ENCODE peak calls at places on chromosome 11, in seven cellular contexts. K is neuronal stem cell, U is MM.1S, Z is neural progenitor cell, M is colonic mucosa, H is mesenchymal stem cell, D is Karpas-422. R is an unnamed sample.

GRCh38 chr11:35330156-35330889 is 89.0 kb downstream of the SLC1A2 start:
- DNase-seq in K (no peak), Z (no peak), D (no peak), M (no peak), H (no peak), U (no peak), R (no peak)

GRCh38 chr11:103586756-103587155 is 449.7 kb upstream of the DDI1 start:
- DNase-seq in K (no peak), Z (no peak), D (no peak), M (no peak), U (no peak), H (no peak), R (no peak)

GRCh38 chr11:134418119-134418840 is 6.2 kb upstream of the B3GAT1 start:
- DNase-seq in M (no peak), D (no peak), Z (peak), H (no peak), K (no peak), U (no peak), R (no peak)

GRCh38 chr11:3164540-3165151 is 464 bp downstream of the OSBPL5 start:
- DNase-seq in K (no peak), D (no peak), H (no peak), Z (peak), M (no peak), U (no peak), R (peak)

GRCh38 chr11:95067828-95068244 is 1.1 kb downstream of the SRSF8 start:
- DNase-seq in M (peak), Z (no peak), U (no peak), D (no peak), K (no peak), H (no peak), R (no peak)

GRCh38 chr11:2977113-2977512 is 15.0 kb downstream of the NAP1L4 start:
- DNase-seq in K (no peak), H (no peak), D (no peak), M (no peak), U (no peak), Z (no peak), R (no peak)

GRCh38 chr11:70548976-70549375 is 150.6 kb downstream of the CTTN start:
- DNase-seq in K (no peak), M (no peak), H (no peak), D (peak), U (no peak), Z (no peak), R (peak)

GRCh38 chr11:17828311-17828751 is 93.8 kb downstream of the KCNC1 start:
- DNase-seq in M (peak), K (no peak), Z (no peak), U (no peak), D (no peak), H (peak), R (peak)

GRCh38 chr11:6249822-6250555 is 9.6 kb upstream of the CCKBR start:
- DNase-seq in U (no peak), Z (no peak), M (peak), K (no peak), D (no peak), H (peak), R (no peak)

GRCh38 chr11:17314904-17315426 is 36.6 kb upstream of the NCR3LG1 start:
- DNase-seq in D (no peak), M (no peak), Z (no peak), U (no peak), K (no peak), H (no peak), R (no peak)

GRCh38 chr11:18408558-18409242 is 3.4 kb upstream of the LDHC start:
- DNase-seq in K (no peak), U (no peak), D (peak), H (peak), Z (no peak), M (no peak), R (no peak)

GRCh38 chr11:33588056-33588455 is 112.6 kb downstream of the C11orf91 start:
- DNase-seq in K (no peak), U (no peak), Z (peak), M (no peak), H (no peak), D (no peak), R (no peak)

GRCh38 chr11:112806876-112807275 is 154.3 kb upstream of the NCAM1 start:
- DNase-seq in Z (no peak), K (no peak), H (no peak), D (no peak), M (no peak), U (no peak), R (no peak)

GRCh38 chr11:119743041-119743440 is 14.0 kb upstream of the NECTIN1 start:
- DNase-seq in D (no peak), Z (no peak), H (no peak), U (no peak), M (peak), K (no peak), R (no peak)

GRCh38 chr11:8011383-8011782 is 24.2 kb downstream of the EIF3F start:
- DNase-seq in D (no peak), U (no peak), M (peak), K (no peak), Z (no peak), H (no peak), R (no peak)

GRCh38 chr11:95739108-95739507 is 50.5 kb downstream of the FAM76B start:
- DNase-seq in Z (peak), M (no peak), U (no peak), H (no peak), D (peak), K (no peak), R (no peak)

GRCh38 chr11:77322506-77322905 is 21.0 kb upstream of the GDPD4 start:
- DNase-seq in D (no peak), Z (no peak), M (no peak), K (no peak), U (no peak), H (peak), R (no peak)

GRCh38 chr11:72224587-72225410 is at the start of gene INPPL1:
- DNase-seq in U (peak), K (no peak), Z (peak), D (peak), M (peak), H (peak), R (peak)

GRCh38 chr11:69671734-69672465 is 3.3 kb downstream of the LTO1 start:
- DNase-seq in H (no peak), Z (no peak), M (no peak), K (no peak), D (no peak), U (no peak), R (no peak)

GRCh38 chr11:45928535-45929215 is 6.2 kb downstream of the LARGE2 start:
- DNase-seq in D (no peak), U (no peak), M (no peak), Z (no peak), K (no peak), H (no peak), R (peak)

GRCh38 chr11:34203377-34203801 is 98.0 kb downstream of the NAT10 start:
- DNase-seq in Z (no peak), M (no peak), K (no peak), U (no peak), D (peak), H (no peak), R (no peak)

GRCh38 chr11:34488855-34489557 is 24.6 kb downstream of the ELF5 start:
- DNase-seq in D (no peak), K (no peak), Z (no peak), M (no peak), H (no peak), U (no peak), R (no peak)

GRCh38 chr11:28736256-28736655 is 628.1 kb downstream of the METTL15 start:
- DNase-seq in K (no peak), H (peak), M (no peak), Z (no peak), U (no peak), D (no peak), R (no peak)

GRCh38 chr11:112877561-112877960 is 83.7 kb upstream of the NCAM1 start:
- DNase-seq in K (no peak), U (no peak), H (no peak), D (no peak), M (no peak), Z (peak), R (no peak)

GRCh38 chr11:135027461-135027860 is 615.4 kb upstream of the B3GAT1 start:
- DNase-seq in H (peak), K (peak), Z (peak), M (no peak), D (peak), U (peak), R (no peak)

GRCh38 chr11:74417860-74418508 is 19.8 kb upstream of the PGM2L1 start:
- DNase-seq in M (no peak), U (no peak), H (peak), K (no peak), Z (no peak), D (no peak), R (no peak)

GRCh38 chr11:60857378-60858232 is 1.9 kb upstream of the PTGDR2 start:
- DNase-seq in U (no peak), Z (no peak), M (no peak), K (no peak), H (peak), D (no peak), R (no peak)

GRCh38 chr11:88301478-88302140 is 35.9 kb downstream of the CTSC start:
- DNase-seq in M (no peak), H (peak), D (no peak), Z (no peak), U (no peak), K (no peak), R (no peak)

GRCh38 chr11:65454311-65454695 is 31.7 kb downstream of the NEAT1 start:
- DNase-seq in U (no peak), M (no peak), H (peak), Z (no peak), K (no peak), D (no peak), R (no peak)

GRCh38 chr11:7955191-7955590 is 10.1 kb downstream of the NLRP10 start:
- DNase-seq in K (no peak), Z (no peak), U (no peak), H (no peak), D (no peak), M (no peak), R (no peak)

GRCh38 chr11:12137938-12138731 is 27.7 kb downstream of the MICAL2 start:
- DNase-seq in H (peak), U (no peak), D (no peak), Z (peak), M (no peak), K (no peak), R (no peak)

GRCh38 chr11:108873305-108873704 is 208.4 kb downstream of the DDX10 start:
- DNase-seq in U (no peak), D (no peak), H (no peak), M (no peak), K (no peak), Z (no peak), R (no peak)

GRCh38 chr11:107928767-107929507 is 689 bp downstream of the RAB39A start:
- DNase-seq in Z (peak), D (peak), M (peak), H (no peak), U (no peak), K (peak), R (peak)

GRCh38 chr11:108069947-108070346 is 51.4 kb upstream of the ACAT1 start:
- DNase-seq in Z (no peak), H (peak), M (no peak), D (no peak), U (peak), K (no peak), R (no peak)

GRCh38 chr11:69638941-69639681 is 1.8 kb upstream of the CCND1 start:
- DNase-seq in D (peak), U (peak), K (peak), H (peak), Z (peak), M (peak), R (peak)

GRCh38 chr11:9529333-9529648 is 44.2 kb upstream of the WEE1 start:
- DNase-seq in Z (no peak), H (no peak), M (peak), D (no peak), U (no peak), K (no peak), R (no peak)

GRCh38 chr11:117089685-117090084 is 8.5 kb downstream of the SIK3 start:
- DNase-seq in M (no peak), K (no peak), D (no peak), Z (no peak), H (no peak), U (no peak), R (no peak)
- H3K9ac ChIP-seq in M (no peak), K (no peak), D (no peak), Z (no peak), H (no peak), U (no peak), R (no peak)

DNA sequence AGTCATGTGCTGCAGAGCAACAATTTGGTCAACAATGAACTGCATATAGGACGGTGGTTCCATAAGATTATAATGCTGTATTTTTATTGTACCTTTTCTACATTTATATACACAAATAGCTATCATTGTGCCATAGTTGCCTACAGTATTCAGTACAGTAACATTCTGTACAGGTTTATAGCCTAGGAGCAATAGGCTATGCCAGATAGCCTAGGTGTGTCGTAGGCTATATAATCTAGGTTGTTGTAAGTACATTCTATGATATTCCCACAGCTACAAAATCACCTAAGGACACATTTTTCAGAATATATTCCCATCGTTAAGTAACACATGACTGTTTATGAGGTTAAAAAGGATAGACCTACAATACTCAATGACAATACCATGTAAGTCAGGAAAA is 423.9 kb downstream of the SOX6 start:
- DNase-seq in D (no peak), K (no peak), U (no peak), Z (no peak), M (no peak), H (no peak), R (no peak)
- H3K9ac ChIP-seq in D (no peak), K (no peak), U (no peak), Z (no peak), M (no peak), H (no peak), R (no peak)

GRCh38 chr11:133082851-133083488 is 449.3 kb downstream of the OPCML start:
- DNase-seq in H (peak), U (peak), Z (peak), M (peak), D (peak), K (peak), R (peak)
- H3K9ac ChIP-seq in H (no peak), U (no peak), Z (no peak), M (no peak), D (no peak), K (peak), R (no peak)

DNA sequence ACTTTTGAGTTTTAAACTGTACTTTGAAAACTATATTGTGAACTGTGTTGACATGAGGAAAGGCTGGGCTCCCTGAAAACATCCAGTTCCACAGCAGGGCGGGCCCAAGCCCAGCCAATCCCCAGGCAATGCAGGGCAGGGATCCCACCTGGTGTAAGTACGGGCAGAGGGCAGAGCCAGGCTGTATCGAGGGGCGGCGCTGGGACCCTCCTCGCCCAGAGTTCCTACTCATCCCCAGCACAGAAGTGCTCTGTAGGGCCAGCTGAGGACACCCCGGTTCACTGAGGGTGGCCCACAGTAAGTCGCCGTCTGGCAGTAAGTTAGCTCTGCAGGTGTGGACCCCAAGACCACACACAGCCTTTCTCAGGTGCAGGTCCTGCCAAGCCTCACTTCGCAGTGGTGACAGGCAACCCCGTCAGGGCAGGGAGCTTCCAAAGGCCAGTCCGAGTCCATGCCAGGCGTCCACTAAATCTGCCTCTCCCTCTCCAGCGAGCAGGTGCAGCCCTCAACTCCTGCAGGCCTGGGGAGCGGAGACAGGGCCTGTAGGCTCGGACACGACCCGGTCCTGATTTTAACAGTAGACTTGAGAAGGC is 6.4 kb downstream of the RASSF7 start:
- DNase-seq in Z (no peak), D (no peak), U (peak), M (no peak), H (no peak), K (no peak), R (peak)
- H3K9ac ChIP-seq in Z (no peak), D (peak), U (no peak), M (peak), H (no peak), K (no peak), R (peak)

DNA sequence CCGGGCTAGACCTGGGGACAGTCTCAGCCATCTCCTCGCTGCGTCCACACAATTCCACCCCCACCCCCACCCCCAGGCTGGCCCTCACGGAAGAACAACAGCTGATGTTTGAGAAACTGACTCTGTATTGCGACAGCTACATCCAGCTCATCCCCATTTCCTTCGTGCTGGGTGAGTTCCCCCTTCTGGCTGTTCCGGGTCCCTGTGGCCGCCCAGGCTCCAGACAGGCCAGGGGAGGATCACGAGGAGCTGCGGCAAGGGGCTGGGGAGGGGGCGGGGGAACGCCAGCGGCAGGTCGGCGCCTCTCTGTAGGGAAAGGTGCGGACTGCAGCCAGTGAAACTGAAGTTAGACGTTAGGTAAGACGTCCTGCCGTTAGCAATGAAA is 4.9 kb downstream of the BEST1 start:
- DNase-seq in H (peak), M (peak), K (peak), D (no peak), Z (peak), U (no peak), R (peak)
- H3K9ac ChIP-seq in H (peak), M (peak), K (peak), D (no peak), Z (no peak), U (no peak), R (no peak)

DNA sequence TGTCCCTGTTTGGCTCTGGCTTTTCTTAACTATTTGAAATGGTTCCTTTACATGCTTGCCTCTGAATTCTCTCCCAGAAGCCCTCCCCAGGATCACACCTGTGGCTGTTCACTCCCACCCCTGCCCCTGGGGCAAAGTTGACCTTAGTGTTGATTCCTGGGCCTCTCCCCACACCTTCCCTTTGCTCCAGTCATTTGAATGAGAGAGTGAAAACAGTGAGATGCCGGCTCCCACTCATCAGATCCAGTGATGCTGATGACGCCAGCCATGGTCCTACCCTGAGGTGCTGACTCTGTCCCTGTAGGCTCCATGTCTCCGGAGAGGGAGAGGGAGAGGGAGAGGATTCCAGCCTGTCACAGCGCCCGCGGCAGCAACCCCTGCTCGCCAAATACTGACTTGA is 40.7 kb downstream of the LRP5 start:
- DNase-seq in H (no peak), M (no peak), D (no peak), K (no peak), U (no peak), Z (no peak), R (no peak)
- H3K9ac ChIP-seq in H (peak), M (no peak), D (no peak), K (no peak), U (no peak), Z (no peak), R (no peak)

GRCh38 chr11:68340003-68340767 is 27.8 kb downstream of the LRP5 start:
- DNase-seq in U (no peak), H (no peak), D (no peak), Z (no peak), K (no peak), M (no peak), R (no peak)

GRCh38 chr11:68341557-68342458 is 29.4 kb downstream of the LRP5 start:
- DNase-seq in K (no peak), Z (no peak), D (no peak), M (no peak), H (peak), U (no peak), R (no peak)

GRCh38 chr11:68343761-68344256 is 31.4 kb downstream of the LRP5 start:
- DNase-seq in H (no peak), M (peak), D (no peak), U (no peak), Z (no peak), K (no peak), R (no peak)

GRCh38 chr11:68340784-68341556 is 28.6 kb downstream of the LRP5 start:
- DNase-seq in K (no peak), H (peak), Z (no peak), M (no peak), D (no peak), U (no peak), R (no peak)

DNA sequence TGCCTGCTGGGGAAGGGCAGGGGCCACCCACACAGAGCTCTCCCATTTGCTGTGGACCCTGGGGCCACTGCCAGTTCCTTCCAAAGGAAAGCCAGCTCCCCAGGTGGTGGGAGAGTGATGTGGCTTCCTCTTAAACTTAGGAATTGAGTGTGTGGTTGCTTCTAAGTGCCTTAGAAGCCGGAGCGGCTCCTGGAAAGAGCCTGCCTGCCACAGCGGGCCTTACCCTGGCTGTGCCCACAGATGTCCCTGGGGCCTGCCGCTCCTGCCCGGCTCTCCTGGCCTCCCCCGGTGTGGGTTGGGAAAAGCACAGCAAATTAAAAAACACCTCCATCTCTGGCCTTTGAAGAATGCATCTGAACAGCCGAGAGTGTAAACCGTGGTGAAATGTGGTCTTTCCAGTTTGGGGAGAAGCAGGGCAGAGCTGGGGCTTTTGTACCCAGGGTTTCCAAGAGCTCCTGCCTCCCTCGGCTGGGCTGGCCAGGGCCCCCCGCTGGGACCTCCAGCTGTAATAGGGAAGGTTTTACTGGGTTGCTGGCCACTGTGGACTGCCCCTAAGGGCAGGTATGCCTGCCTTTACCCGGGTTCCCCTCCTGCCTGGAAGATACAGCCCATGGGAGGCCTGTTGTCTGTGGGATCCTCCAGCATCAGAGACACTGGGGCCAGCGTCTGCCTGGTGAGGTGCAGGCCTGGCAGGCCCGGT is 30.2 kb downstream of the LRP5 start:
- DNase-seq in H (peak), Z (peak), K (no peak), D (no peak), U (no peak), M (no peak), R (no peak)
- H3K9ac ChIP-seq in H (no peak), Z (no peak), K (peak), D (no peak), U (no peak), M (peak), R (no peak)

DNA sequence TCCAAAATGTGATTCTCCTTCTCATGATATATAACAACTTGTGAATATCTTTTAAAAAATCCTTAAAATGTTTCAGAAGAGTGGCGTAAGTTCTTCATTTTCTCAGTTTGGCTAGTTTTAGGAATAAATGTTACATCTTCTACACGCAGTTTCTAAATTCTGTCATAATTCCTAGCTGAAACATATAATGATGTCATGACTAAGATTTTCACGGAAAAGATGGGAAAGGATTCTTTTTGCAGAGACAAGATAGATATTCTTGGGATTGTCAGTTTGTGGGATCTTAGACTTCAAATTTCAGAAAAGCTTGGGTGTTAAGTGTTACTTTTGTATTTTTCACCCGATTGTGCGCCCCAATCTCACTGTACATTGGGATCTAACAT is 1.7 kb downstream of the EED start:
- DNase-seq in M (no peak), D (no peak), K (no peak), U (no peak), Z (no peak), H (no peak), R (no peak)
- H3K9ac ChIP-seq in M (peak), D (peak), K (no peak), U (peak), Z (peak), H (peak), R (peak)